ENCODE peak calls at places on chromosomes 13 and 19, in ten cellular contexts. Q is dorsolateral prefrontal cortex; L is breast epithelium; S is GM23338; J is right lobe of liver; M is fibroblast of lung; C is CD8-positive, alpha-beta T cell; U is heart right ventricle; X is GM23248; N is stomach. T is an unnamed sample.

GRCh38 chr19:41302624-41303351 is 7.2 kb upstream of the CCDC97 start:
- DNase-seq in Q (no peak), L (no peak), S (no peak), J (peak; percentile 29), M (no peak), C (peak; percentile 82), U (no peak), X (no peak), N (no peak), T (no peak)

GRCh38 chr13:21208755-21209154 is 32.3 kb downstream of the MRPL57 start:
- DNase-seq in Q (no peak), L (no peak), S (no peak), J (no peak), M (no peak), C (no peak), U (no peak), X (no peak), N (no peak), T (no peak)

GRCh38 chr13:110443633-110444225 is 117.8 kb downstream of the RAB20 start:
- DNase-seq in Q (no peak), L (no peak), S (no peak), J (no peak), M (no peak), C (no peak), U (no peak), X (no peak), N (no peak), T (no peak)

GRCh38 chr19:24029941-24030636 is 56.9 kb upstream of the ZNF254 start:
- DNase-seq in Q (no peak), L (no peak), S (peak; percentile 66), J (no peak), M (no peak), C (no peak), U (no peak), X (no peak), N (no peak), T (no peak)

GRCh38 chr19:45363861-45364459 is 6.4 kb downstream of the ERCC2 start:
- DNase-seq in Q (no peak), L (no peak), S (no peak), J (no peak), M (no peak), C (no peak), U (no peak), X (no peak), N (no peak), T (no peak)

GRCh38 chr13:79933389-79933788 is 407.5 kb downstream of the SPRY2 start:
- DNase-seq in Q (no peak), L (no peak), S (no peak), J (no peak), M (no peak), C (no peak), U (no peak), X (no peak), N (no peak), T (no peak)

GRCh38 chr13:110492299-110493160 is 69.0 kb downstream of the RAB20 start:
- DNase-seq in Q (no peak), L (no peak), S (no peak), J (no peak), M (no peak), C (no peak), U (no peak), X (no peak), N (no peak), T (no peak)

GRCh38 chr19:43576479-43576878 is 878 bp downstream of the PINLYP start:
- DNase-seq in Q (no peak), L (no peak), S (no peak), J (no peak), M (no peak), C (no peak), U (no peak), X (no peak), N (no peak), T (no peak)

GRCh38 chr13:27967736-27968315 is 1.3 kb downstream of the CDX2 start:
- DNase-seq in Q (no peak), L (no peak), S (peak; percentile 49), J (no peak), M (no peak), C (no peak), U (no peak), X (no peak), N (peak; percentile 24), T (no peak)
- H3K27me3 ChIP-seq in Q (peaks cover 26% of the 10 kb centered on the region), L (peaks cover 100% of the 10 kb centered on the region), S (peaks cover 100% of the 10 kb centered on the region), J (peaks cover 22% of the 10 kb centered on the region), M (peaks cover 71% of the 10 kb centered on the region), C (peaks cover 40% of the 10 kb centered on the region), U (peaks cover 100% of the 10 kb centered on the region), X (peaks cover 96% of the 10 kb centered on the region), N (peaks cover 100% of the 10 kb centered on the region), T (peaks cover 22% of the 10 kb centered on the region)

DNA sequence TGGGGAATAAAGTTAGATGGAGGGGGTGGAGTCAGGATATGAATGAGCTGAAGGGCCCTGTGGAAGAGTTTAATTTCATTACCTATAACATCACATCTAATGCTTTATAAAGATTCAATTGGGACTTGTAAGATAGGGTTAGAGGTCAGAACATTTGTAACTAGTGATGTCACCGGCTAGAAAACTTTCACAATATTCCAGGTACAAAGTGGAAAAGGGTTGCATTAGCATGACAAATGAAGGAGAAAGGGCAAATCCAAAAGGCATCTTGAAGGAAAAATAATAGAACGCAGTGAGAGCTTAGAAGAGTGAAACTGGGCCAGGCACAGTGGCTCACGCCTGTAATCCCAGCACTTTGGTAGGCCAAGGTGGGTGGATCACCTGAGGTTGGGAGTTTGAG is 7.6 kb downstream of the MBNL2 start:
- DNase-seq in Q (no peak), L (no peak), S (no peak), J (no peak), M (no peak), C (no peak), U (no peak), X (no peak), N (no peak), T (no peak)
- H3K27me3 ChIP-seq in Q (no peaks in the 10 kb centered on the region), L (no peaks in the 10 kb centered on the region), S (peaks cover 99% of the 10 kb centered on the region), J (no peaks in the 10 kb centered on the region), M (no peaks in the 10 kb centered on the region), C (no peaks in the 10 kb centered on the region), U (no peaks in the 10 kb centered on the region), X (no peaks in the 10 kb centered on the region), N (no peaks in the 10 kb centered on the region), T (no peaks in the 10 kb centered on the region)

GRCh38 chr13:27794075-27794691 is 1.9 kb downstream of the GSX1 start:
- DNase-seq in Q (no peak), L (no peak), S (peak; percentile 63), J (no peak), M (no peak), C (no peak), U (no peak), X (no peak), N (no peak), T (no peak)

GRCh38 chr13:27794921-27795717 is 2.8 kb downstream of the GSX1 start:
- DNase-seq in Q (no peak), L (no peak), S (peak; percentile 78), J (no peak), M (no peak), C (no peak), U (no peak), X (no peak), N (no peak), T (no peak)

GRCh38 chr13:27795718-27796019 is 3.4 kb downstream of the GSX1 start:
- DNase-seq in Q (no peak), L (no peak), S (no peak), J (no peak), M (no peak), C (no peak), U (no peak), X (no peak), N (no peak), T (no peak)

GRCh38 chr13:27796544-27797227 is 4.4 kb downstream of the GSX1 start:
- DNase-seq in Q (no peak), L (no peak), S (peak; percentile 65), J (no peak), M (no peak), C (no peak), U (no peak), X (no peak), N (no peak), T (no peak)

DNA sequence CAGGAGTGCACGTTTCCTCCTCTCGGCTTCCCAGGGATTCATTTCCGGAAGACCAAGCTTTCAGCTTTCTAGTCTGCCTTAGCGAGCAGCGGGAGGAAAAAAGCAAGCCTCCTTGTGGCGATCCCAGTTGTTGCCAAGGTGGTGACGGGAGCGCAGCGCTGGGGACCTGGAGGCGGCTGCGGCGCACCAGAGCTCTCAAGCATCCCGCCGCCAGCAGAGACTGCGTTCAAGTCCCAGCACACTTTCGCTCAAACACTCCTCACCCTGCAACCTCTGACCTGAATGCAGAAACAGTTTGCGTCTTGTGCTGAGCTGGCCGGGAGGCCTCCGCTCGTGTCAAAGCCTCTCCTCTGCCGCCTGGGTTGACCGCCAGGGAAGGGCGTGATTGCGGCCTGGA is 4.9 kb downstream of the GSX1 start:
- DNase-seq in Q (no peak), L (no peak), S (peak; percentile 95), J (no peak), M (peak; percentile 15), C (no peak), U (no peak), X (peak; percentile 49), N (no peak), T (no peak)
- H3K27me3 ChIP-seq in Q (peaks cover 21% of the 10 kb centered on the region), L (peaks cover 97% of the 10 kb centered on the region), S (peaks cover 100% of the 10 kb centered on the region), J (peaks cover 25% of the 10 kb centered on the region), M (peaks cover 49% of the 10 kb centered on the region), C (peaks cover 31% of the 10 kb centered on the region), U (peaks cover 100% of the 10 kb centered on the region), X (peaks cover 61% of the 10 kb centered on the region), N (peaks cover 99% of the 10 kb centered on the region), T (peaks cover 62% of the 10 kb centered on the region)

GRCh38 chr19:38044267-38045111 is 137.5 kb downstream of the SIPA1L3 start:
- DNase-seq in Q (no peak), L (no peak), S (no peak), J (no peak), M (peak; percentile 69), C (no peak), U (no peak), X (peak; percentile 80), N (no peak), T (no peak)

GRCh38 chr19:38045554-38046253 is 138.7 kb downstream of the SIPA1L3 start:
- DNase-seq in Q (no peak), L (no peak), S (no peak), J (no peak), M (no peak), C (no peak), U (no peak), X (no peak), N (no peak), T (no peak)

GRCh38 chr19:38042132-38042531 is 135.1 kb downstream of the SIPA1L3 start:
- DNase-seq in Q (no peak), L (no peak), S (no peak), J (no peak), M (no peak), C (no peak), U (no peak), X (no peak), N (no peak), T (no peak)

GRCh38 chr19:38046254-38047047 is 139.4 kb downstream of the SIPA1L3 start:
- DNase-seq in Q (no peak), L (no peak), S (no peak), J (no peak), M (no peak), C (no peak), U (no peak), X (no peak), N (peak; percentile 35), T (no peak)

DNA sequence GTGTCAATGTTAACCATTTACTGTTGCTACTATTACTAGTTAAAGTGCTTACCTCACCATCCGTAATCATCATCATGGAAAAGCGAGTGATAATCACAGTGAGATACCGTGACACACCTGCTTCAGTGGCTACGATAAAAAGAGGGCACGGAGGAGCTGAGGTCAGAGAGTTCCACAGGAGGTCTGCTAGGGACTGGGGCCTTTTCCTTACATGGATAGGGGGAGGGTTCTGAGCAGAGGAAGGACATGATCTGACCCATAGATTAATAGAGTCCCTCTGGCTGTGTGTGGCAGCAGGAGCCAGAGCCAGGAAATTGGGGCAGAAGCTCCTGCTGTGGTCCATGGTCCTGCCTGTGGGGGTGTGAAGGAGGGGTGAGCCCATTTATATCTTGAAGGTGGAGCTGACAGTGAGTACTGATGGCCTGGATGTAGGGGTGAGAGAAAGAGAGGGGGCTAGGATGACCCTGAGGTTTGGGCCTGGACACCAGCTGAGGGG is 136.7 kb downstream of the SIPA1L3 start:
- DNase-seq in Q (no peak), L (no peak), S (no peak), J (no peak), M (no peak), C (no peak), U (no peak), X (no peak), N (no peak), T (no peak)
- H3K27me3 ChIP-seq in Q (no peaks in the 10 kb centered on the region), L (no peaks in the 10 kb centered on the region), S (no peaks in the 10 kb centered on the region), J (no peaks in the 10 kb centered on the region), M (no peaks in the 10 kb centered on the region), C (no peaks in the 10 kb centered on the region), U (no peaks in the 10 kb centered on the region), X (no peaks in the 10 kb centered on the region), N (no peaks in the 10 kb centered on the region), T (no peaks in the 10 kb centered on the region)

T was measured in right atrium auricular region.